ENCODE peak calls at places on chromosomes 13 and 19, in eight cellular contexts. One of them, this sample, is unnamed.
A peak's percentile ranks its signal among the peaks of the same experiment; 100 is the strongest.

GRCh38 chr19:49930483-49931011 is 1.2 kb upstream of the NUP62 start:
- DNase-seq in colonic mucosa: peak; percentile 36
- DNase-seq in ELR: peak; percentile 18
- DNase-seq in AG08395: no peak
- DNase-seq in NCI-H526 treated with DMSO at 0.1 percent for 48 hours: no peak
- DNase-seq in T-helper 9 cell: no peak
- DNase-seq in NCI-H774: peak; percentile 59
- DNase-seq in GM12891: no peak
- DNase-seq in this sample: no peak

GRCh38 chr13:112898786-112899617 is 70.0 kb upstream of the MCF2L start:
- DNase-seq in NCI-H526 treated with DMSO at 0.1 percent for 48 hours: no peak
- DNase-seq in AG08395: no peak
- DNase-seq in colonic mucosa: no peak
- DNase-seq in T-helper 9 cell: no peak
- DNase-seq in NCI-H774: no peak
- DNase-seq in ELR: no peak
- DNase-seq in GM12891: no peak
- DNase-seq in this sample: no peak

GRCh38 chr19:40745402-40745780 is 4.9 kb downstream of the ACTMAP start:
- DNase-seq in T-helper 9 cell: no peak
- DNase-seq in GM12891: no peak
- DNase-seq in NCI-H774: no peak
- DNase-seq in AG08395: no peak
- DNase-seq in colonic mucosa: no peak
- DNase-seq in ELR: peak; percentile 24
- DNase-seq in NCI-H526 treated with DMSO at 0.1 percent for 48 hours: no peak
- DNase-seq in this sample: no peak

GRCh38 chr19:18002347-18002850 is 5.6 kb upstream of the ARRDC2 start:
- DNase-seq in GM12891: no peak
- DNase-seq in NCI-H774: no peak
- DNase-seq in AG08395: no peak
- DNase-seq in T-helper 9 cell: no peak
- DNase-seq in ELR: no peak
- DNase-seq in colonic mucosa: no peak
- DNase-seq in NCI-H526 treated with DMSO at 0.1 percent for 48 hours: no peak
- DNase-seq in this sample: no peak

GRCh38 chr19:23823952-23824389 is 65.3 kb upstream of the ZNF681 start:
- DNase-seq in ELR: peak; percentile 52
- DNase-seq in T-helper 9 cell: peak; percentile 2
- DNase-seq in NCI-H526 treated with DMSO at 0.1 percent for 48 hours: peak; percentile 1
- DNase-seq in AG08395: no peak
- DNase-seq in GM12891: peak; percentile 3
- DNase-seq in NCI-H774: no peak
- DNase-seq in colonic mucosa: peak; percentile 33
- DNase-seq in this sample: no peak

GRCh38 chr19:18761531-18762110 is 29.5 kb downstream of the COMP start:
- DNase-seq in ELR: no peak
- DNase-seq in AG08395: no peak
- DNase-seq in GM12891: no peak
- DNase-seq in colonic mucosa: no peak
- DNase-seq in NCI-H526 treated with DMSO at 0.1 percent for 48 hours: no peak
- DNase-seq in NCI-H774: no peak
- DNase-seq in T-helper 9 cell: no peak
- DNase-seq in this sample: no peak

GRCh38 chr13:24905242-24905641 is 141.3 kb downstream of the RNF17 start:
- DNase-seq in T-helper 9 cell: no peak
- DNase-seq in colonic mucosa: no peak
- DNase-seq in GM12891: no peak
- DNase-seq in AG08395: no peak
- DNase-seq in ELR: peak; percentile 24
- DNase-seq in NCI-H526 treated with DMSO at 0.1 percent for 48 hours: no peak
- DNase-seq in NCI-H774: no peak
- DNase-seq in this sample: no peak

GRCh38 chr13:42398542-42398941 is 126.6 kb downstream of the AKAP11 start:
- DNase-seq in GM12891: no peak
- DNase-seq in colonic mucosa: no peak
- DNase-seq in ELR: no peak
- DNase-seq in T-helper 9 cell: no peak
- DNase-seq in AG08395: no peak
- DNase-seq in NCI-H526 treated with DMSO at 0.1 percent for 48 hours: no peak
- DNase-seq in NCI-H774: no peak
- DNase-seq in this sample: no peak

GRCh38 chr19:52200044-52200443 is 10.2 kb downstream of the PPP2R1A start:
- DNase-seq in NCI-H774: no peak
- DNase-seq in T-helper 9 cell: no peak
- DNase-seq in colonic mucosa: no peak
- DNase-seq in GM12891: no peak
- DNase-seq in ELR: peak; percentile 71
- DNase-seq in AG08395: peak; percentile 86
- DNase-seq in NCI-H526 treated with DMSO at 0.1 percent for 48 hours: no peak
- DNase-seq in this sample: no peak

GRCh38 chr13:40568246-40568645 is 98.2 kb downstream of the FOXO1 start:
- DNase-seq in T-helper 9 cell: no peak
- DNase-seq in NCI-H774: no peak
- DNase-seq in NCI-H526 treated with DMSO at 0.1 percent for 48 hours: no peak
- DNase-seq in AG08395: no peak
- DNase-seq in GM12891: no peak
- DNase-seq in colonic mucosa: no peak
- DNase-seq in ELR: no peak
- DNase-seq in this sample: no peak

GRCh38 chr19:11528551-11529341 is at the start of gene ECSIT:
- DNase-seq in T-helper 9 cell: peak; percentile 81
- DNase-seq in NCI-H526 treated with DMSO at 0.1 percent for 48 hours: peak; percentile 89
- DNase-seq in ELR: peak; percentile 100
- DNase-seq in GM12891: peak; percentile 95
- DNase-seq in colonic mucosa: peak; percentile 99
- DNase-seq in AG08395: peak; percentile 98
- DNase-seq in NCI-H774: peak; percentile 94
- DNase-seq in this sample: peak; percentile 99

GRCh38 chr19:19382118-19382517 is 23.4 kb upstream of the GATAD2A start:
- DNase-seq in T-helper 9 cell: no peak
- DNase-seq in colonic mucosa: peak; percentile 72
- DNase-seq in NCI-H774: no peak
- DNase-seq in GM12891: no peak
- DNase-seq in NCI-H526 treated with DMSO at 0.1 percent for 48 hours: no peak
- DNase-seq in ELR: no peak
- DNase-seq in AG08395: no peak
- DNase-seq in this sample: no peak

GRCh38 chr19:35715981-35716734 is 1.6 kb upstream of the KMT2B start:
- DNase-seq in NCI-H526 treated with DMSO at 0.1 percent for 48 hours: peak; percentile 52
- DNase-seq in ELR: no peak
- DNase-seq in T-helper 9 cell: no peak
- DNase-seq in colonic mucosa: peak; percentile 73
- DNase-seq in GM12891: no peak
- DNase-seq in AG08395: peak; percentile 70
- DNase-seq in NCI-H774: no peak
- DNase-seq in this sample: no peak

GRCh38 chr13:103081435-103081834 is 15.2 kb upstream of the SLC10A2 start:
- DNase-seq in NCI-H774: no peak
- DNase-seq in T-helper 9 cell: no peak
- DNase-seq in colonic mucosa: no peak
- DNase-seq in GM12891: no peak
- DNase-seq in ELR: no peak
- DNase-seq in AG08395: no peak
- DNase-seq in NCI-H526 treated with DMSO at 0.1 percent for 48 hours: no peak
- DNase-seq in this sample: no peak

GRCh38 chr13:41916173-41916954 is 44.5 kb downstream of the VWA8 start:
- DNase-seq in AG08395: peak; percentile 65
- DNase-seq in colonic mucosa: no peak
- DNase-seq in NCI-H526 treated with DMSO at 0.1 percent for 48 hours: no peak
- DNase-seq in T-helper 9 cell: no peak
- DNase-seq in ELR: peak; percentile 88
- DNase-seq in NCI-H774: no peak
- DNase-seq in GM12891: peak; percentile 14
- DNase-seq in this sample: no peak

GRCh38 chr13:50979187-50979586 is 69.6 kb downstream of the RNASEH2B start:
- DNase-seq in colonic mucosa: no peak
- DNase-seq in NCI-H526 treated with DMSO at 0.1 percent for 48 hours: no peak
- DNase-seq in GM12891: no peak
- DNase-seq in ELR: no peak
- DNase-seq in T-helper 9 cell: no peak
- DNase-seq in NCI-H774: no peak
- DNase-seq in AG08395: no peak
- DNase-seq in this sample: no peak

GRCh38 chr19:34856052-34856451 is 70.7 kb upstream of the ZNF30 start:
- DNase-seq in T-helper 9 cell: no peak
- DNase-seq in GM12891: no peak
- DNase-seq in AG08395: no peak
- DNase-seq in colonic mucosa: no peak
- DNase-seq in NCI-H526 treated with DMSO at 0.1 percent for 48 hours: no peak
- DNase-seq in NCI-H774: no peak
- DNase-seq in ELR: no peak
- DNase-seq in this sample: no peak

GRCh38 chr13:64371045-64371444 is 2859.1 kb downstream of the PCDH9 start:
- DNase-seq in ELR: peak; percentile 84
- DNase-seq in T-helper 9 cell: no peak
- DNase-seq in NCI-H526 treated with DMSO at 0.1 percent for 48 hours: no peak
- DNase-seq in AG08395: no peak
- DNase-seq in NCI-H774: no peak
- DNase-seq in GM12891: no peak
- DNase-seq in colonic mucosa: no peak
- DNase-seq in this sample: no peak

GRCh38 chr19:42066075-42066754 is 3.8 kb downstream of the GRIK5 start:
- DNase-seq in NCI-H774: no peak
- DNase-seq in GM12891: no peak
- DNase-seq in AG08395: peak; percentile 37
- DNase-seq in colonic mucosa: no peak
- DNase-seq in ELR: peak; percentile 39
- DNase-seq in NCI-H526 treated with DMSO at 0.1 percent for 48 hours: peak; percentile 45
- DNase-seq in T-helper 9 cell: no peak
- DNase-seq in this sample: no peak

GRCh38 chr19:46448601-46449000 is 19.9 kb upstream of the PNMA8C start:
- DNase-seq in NCI-H526 treated with DMSO at 0.1 percent for 48 hours: no peak
- DNase-seq in colonic mucosa: no peak
- DNase-seq in ELR: no peak
- DNase-seq in T-helper 9 cell: no peak
- DNase-seq in GM12891: no peak
- DNase-seq in AG08395: no peak
- DNase-seq in NCI-H774: no peak
- DNase-seq in this sample: no peak

GRCh38 chr13:44903596-44903995 is 85.7 kb downstream of the NUFIP1 start:
- DNase-seq in NCI-H774: no peak
- DNase-seq in AG08395: peak; percentile 91
- DNase-seq in NCI-H526 treated with DMSO at 0.1 percent for 48 hours: no peak
- DNase-seq in colonic mucosa: peak; percentile 61
- DNase-seq in T-helper 9 cell: no peak
- DNase-seq in GM12891: no peak
- DNase-seq in ELR: no peak
- DNase-seq in this sample: peak; percentile 61

GRCh38 chr19:18501832-18502231 is 20.0 kb downstream of the ELL start:
- DNase-seq in T-helper 9 cell: no peak
- DNase-seq in colonic mucosa: no peak
- DNase-seq in ELR: no peak
- DNase-seq in AG08395: no peak
- DNase-seq in GM12891: no peak
- DNase-seq in NCI-H774: no peak
- DNase-seq in NCI-H526 treated with DMSO at 0.1 percent for 48 hours: no peak
- DNase-seq in this sample: peak; percentile 49

GRCh38 chr19:45994456-45994988 is 745 bp upstream of the CCDC61 start:
- DNase-seq in AG08395: peak; percentile 22
- DNase-seq in ELR: no peak
- DNase-seq in colonic mucosa: no peak
- DNase-seq in NCI-H774: no peak
- DNase-seq in GM12891: no peak
- DNase-seq in NCI-H526 treated with DMSO at 0.1 percent for 48 hours: no peak
- DNase-seq in T-helper 9 cell: no peak
- DNase-seq in this sample: no peak

GRCh38 chr19:38386300-38386967 is 1.4 kb downstream of the GGN start:
- DNase-seq in NCI-H526 treated with DMSO at 0.1 percent for 48 hours: no peak
- DNase-seq in GM12891: no peak
- DNase-seq in NCI-H774: no peak
- DNase-seq in AG08395: no peak
- DNase-seq in T-helper 9 cell: no peak
- DNase-seq in ELR: no peak
- DNase-seq in colonic mucosa: no peak
- DNase-seq in this sample: no peak

GRCh38 chr19:57830071-57830602 is at the start of gene ZNF587B:
- DNase-seq in AG08395: peak; percentile 19
- DNase-seq in ELR: peak; percentile 96
- DNase-seq in T-helper 9 cell: peak; percentile 17
- DNase-seq in NCI-H774: no peak
- DNase-seq in colonic mucosa: peak; percentile 63
- DNase-seq in GM12891: no peak
- DNase-seq in NCI-H526 treated with DMSO at 0.1 percent for 48 hours: no peak
- DNase-seq in this sample: peak; percentile 27

GRCh38 chr19:18948075-18948975 is 7.3 kb upstream of the HOMER3 start:
- DNase-seq in GM12891: no peak
- DNase-seq in NCI-H526 treated with DMSO at 0.1 percent for 48 hours: no peak
- DNase-seq in AG08395: no peak
- DNase-seq in ELR: no peak
- DNase-seq in T-helper 9 cell: no peak
- DNase-seq in NCI-H774: no peak
- DNase-seq in colonic mucosa: no peak
- DNase-seq in this sample: no peak

GRCh38 chr19:54451331-54451871 is 2.4 kb downstream of the LENG8 start:
- DNase-seq in AG08395: no peak
- DNase-seq in colonic mucosa: no peak
- DNase-seq in T-helper 9 cell: no peak
- DNase-seq in NCI-H774: peak; percentile 9
- DNase-seq in NCI-H526 treated with DMSO at 0.1 percent for 48 hours: no peak
- DNase-seq in ELR: no peak
- DNase-seq in GM12891: no peak
- DNase-seq in this sample: no peak

This sample was measured in Peyer's patch.